ENCODE peak calls at places on chromosomes 16 and 17, in four cellular contexts. M, J, D and F are unnamed samples.

GRCh38 chr17:10118788-10119130 is 79.6 kb downstream of the GAS7 start:
- DNase-seq in J (no peak), D (no peak), M (no peak), F (no peak)

GRCh38 chr16:9072806-9073341 is 18.6 kb upstream of the HAPSTR1 start:
- DNase-seq in M (peak; percentile 44), D (no peak), J (no peak), F (no peak)

GRCh38 chr17:1124896-1125774 is 54.6 kb downstream of the ABR start:
- DNase-seq in M (no peak), J (no peak), D (no peak), F (no peak)

GRCh38 chr17:48131216-48131824 is 23.8 kb downstream of the SNX11 start:
- DNase-seq in M (no peak), D (peak; percentile 74), J (no peak), F (peak; percentile 69)

GRCh38 chr17:1746975-1747543 is 4.4 kb downstream of the SERPINF2 start:
- DNase-seq in J (no peak), D (no peak), M (no peak), F (no peak)

GRCh38 chr17:79338142-79338541 is 263.5 kb downstream of the ENGASE start:
- DNase-seq in M (no peak), J (no peak), D (no peak), F (no peak)

GRCh38 chr16:67431077-67431804 is at the start of gene HSD11B2:
- DNase-seq in D (peak; percentile 87), M (no peak), J (peak; percentile 63), F (no peak)

GRCh38 chr17:47650525-47651522 is 1.1 kb downstream of the KPNB1 start:
- DNase-seq in J (peak; percentile 77), M (peak; percentile 78), D (peak; percentile 92), F (peak; percentile 92)

GRCh38 chr16:47069291-47069690 is 74.5 kb downstream of the NETO2 start:
- DNase-seq in M (no peak), J (no peak), D (no peak), F (no peak)

GRCh38 chr17:17476865-17477467 is at the start of gene MED9:
- DNase-seq in J (peak; percentile 98), M (peak; percentile 64), D (peak; percentile 95), F (peak; percentile 82)

DNA sequence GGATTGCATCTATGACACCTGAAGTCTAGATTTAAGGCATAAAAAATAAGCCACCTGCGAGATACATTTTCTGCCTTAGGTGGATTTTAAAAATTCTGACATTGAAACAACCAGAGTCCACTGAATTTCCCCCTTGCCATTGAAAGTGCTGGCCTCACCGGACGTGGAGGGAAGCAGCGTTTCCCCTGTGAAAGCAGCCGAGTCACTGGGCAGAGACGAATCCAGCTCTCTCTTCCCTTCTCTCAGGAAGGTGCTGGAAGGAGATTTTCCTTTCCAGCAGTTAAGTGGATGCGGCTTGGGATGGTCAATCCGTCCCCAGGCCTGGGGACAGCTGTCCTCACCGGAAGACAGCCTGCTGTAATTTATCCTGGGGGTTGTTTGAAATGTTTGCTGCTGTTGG is 270.9 kb upstream of the FOXF1 start:
- DNase-seq in M (no peak), J (no peak), D (no peak), F (no peak)
- TF ChIP-seq SPI1 in M (no peak), J (no peak), D (no peak), F (no peak)

GRCh38 chr16:87828071-87828971 is 41.0 kb downstream of the SLC7A5 start:
- DNase-seq in D (no peak), J (no peak), M (no peak), F (no peak)
- TF ChIP-seq SPI1 in D (no peak), J (no peak), M (no peak), F (no peak)

GRCh38 chr16:49637933-49638695 is 217.8 kb downstream of the ZNF423 start:
- DNase-seq in M (no peak), J (no peak), D (no peak), F (no peak)

GRCh38 chr16:49639739-49640388 is 216.0 kb downstream of the ZNF423 start:
- DNase-seq in D (no peak), J (no peak), M (no peak), F (no peak)

GRCh38 chr16:49638696-49639629 is 216.9 kb downstream of the ZNF423 start:
- DNase-seq in M (no peak), J (no peak), D (no peak), F (no peak)

GRCh38 chr16:49641250-49641649 is 214.7 kb downstream of the ZNF423 start:
- DNase-seq in M (peak; percentile 5), J (no peak), D (no peak), F (no peak)

GRCh38 chr16:49640606-49641005 is 215.3 kb downstream of the ZNF423 start:
- DNase-seq in D (no peak), J (no peak), M (no peak), F (no peak)
- TF ChIP-seq SPI1 in D (no peak), J (no peak), M (no peak), F (no peak)

GRCh38 chr16:12833939-12834338 is 30.3 kb upstream of the CPPED1 start:
- DNase-seq in D (peak; percentile 14), J (no peak), M (no peak), F (no peak)

GRCh38 chr16:12837756-12838155 is 34.1 kb upstream of the CPPED1 start:
- DNase-seq in D (no peak), J (no peak), M (no peak), F (no peak)

GRCh38 chr16:12837344-12837743 is 33.7 kb upstream of the CPPED1 start:
- DNase-seq in J (no peak), D (no peak), M (no peak), F (no peak)
- TF ChIP-seq SPI1 in J (peak; percentile 9), D (no peak), M (no peak), F (peak; percentile 51)

DNA sequence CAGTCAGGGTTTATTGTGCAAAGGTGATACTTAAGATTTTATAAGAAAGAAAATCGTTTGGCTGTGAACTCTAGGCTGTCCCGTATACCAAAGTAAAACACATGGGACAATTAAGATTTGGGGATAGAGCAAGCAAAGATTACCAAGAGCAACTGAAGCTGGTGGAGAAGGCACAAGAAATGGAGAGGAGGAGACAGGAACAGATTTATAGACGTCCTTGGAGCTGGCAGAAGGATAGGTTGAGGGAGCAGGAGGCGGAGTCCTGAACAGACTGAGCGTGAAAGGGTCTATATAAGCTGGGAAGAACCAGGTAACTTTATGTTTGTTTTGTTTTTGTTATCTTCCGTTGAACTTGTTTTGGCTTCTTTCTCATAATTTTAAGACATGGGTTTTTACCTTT is 3.8 kb downstream of the TNRC6C start:
- DNase-seq in D (no peak), M (no peak), J (no peak), F (no peak)
- TF ChIP-seq SPI1 in D (no peak), M (no peak), J (no peak), F (no peak)

GRCh38 chr16:71673190-71673956 is 47.4 kb downstream of the MARVELD3 start:
- DNase-seq in D (no peak), J (no peak), M (no peak), F (no peak)
- TF ChIP-seq SPI1 in D (no peak), J (no peak), M (no peak), F (no peak)

GRCh38 chr16:83845263-83845662 is 37.5 kb downstream of the HSBP1 start:
- DNase-seq in J (no peak), D (no peak), M (no peak), F (no peak)

GRCh38 chr16:83849434-83849833 is 41.7 kb downstream of the HSBP1 start:
- DNase-seq in D (no peak), J (no peak), M (no peak), F (no peak)

GRCh38 chr16:83843657-83844056 is 35.9 kb downstream of the HSBP1 start:
- DNase-seq in D (no peak), M (no peak), J (no peak), F (peak; percentile 84)

GRCh38 chr16:83851473-83851872 is 43.7 kb downstream of the HSBP1 start:
- DNase-seq in M (no peak), D (no peak), J (no peak), F (no peak)

GRCh38 chr16:83847371-83848225 is 39.8 kb downstream of the HSBP1 start:
- DNase-seq in M (no peak), D (no peak), J (no peak), F (peak; percentile 79)
- TF ChIP-seq SPI1 in M (no peak), D (no peak), J (no peak), F (peak; percentile 48)